ENCODE peak calls at places on chromosomes 3 and 15, in six cellular contexts. V is aorta, D is iris pigment epithelial cell, S is endodermal cell, L is A549, P is H54. G is an unnamed sample.

GRCh38 chr15:40928351-40928974 is 677 bp upstream of the DLL4 start:
- DNase-seq in V (no peak), D (no peak), S (peak; percentile 90), L (no peak), P (no peak), G (no peak)

GRCh38 chr3:90184861-90185260 is 1077.4 kb downstream of the EPHA3 start:
- DNase-seq in V (no peak), D (peak; percentile 41), S (no peak), L (peak; percentile 5), P (no peak), G (no peak)

GRCh38 chr15:33310481-33311311 is at the start of gene RYR3:
- DNase-seq in V (peak; percentile 83), D (peak; percentile 38), S (peak; percentile 89), L (no peak), P (no peak), G (no peak)

GRCh38 chr15:91795281-91795680 is 58.2 kb upstream of the SLCO3A1 start:
- DNase-seq in V (no peak), D (no peak), S (no peak), L (no peak), P (no peak), G (no peak)

GRCh38 chr3:170848294-170848917 is 21.6 kb downstream of the RPL22L1 start:
- DNase-seq in V (no peak), D (peak; percentile 32), S (no peak), L (no peak), P (peak; percentile 19), G (no peak)

GRCh38 chr3:48472673-48472922 is 26.1 kb downstream of the ATRIP start:
- DNase-seq in V (no peak), D (no peak), S (no peak), L (no peak), P (peak; percentile 44), G (peak; percentile 73)

GRCh38 chr3:69761896-69762789 is 22.9 kb downstream of the MITF start:
- DNase-seq in V (no peak), D (peak; percentile 95), S (no peak), L (peak; percentile 61), P (no peak), G (no peak)

GRCh38 chr15:72451224-72451623 is 22.9 kb upstream of the ARIH1 start:
- DNase-seq in V (no peak), D (no peak), S (no peak), L (no peak), P (no peak), G (no peak)

GRCh38 chr3:178041931-178042330 is 494.3 kb upstream of the KCNMB2 start:
- DNase-seq in V (no peak), D (no peak), S (no peak), L (no peak), P (no peak), G (no peak)

GRCh38 chr3:40382617-40382979 is 4.4 kb upstream of the ENTPD3 start:
- DNase-seq in V (no peak), D (no peak), S (no peak), L (no peak), P (peak; percentile 49), G (no peak)

GRCh38 chr3:81214626-81215025 is 546.8 kb downstream of the GBE1 start:
- DNase-seq in V (no peak), D (peak; percentile 81), S (no peak), L (no peak), P (no peak), G (no peak)

GRCh38 chr15:46616033-46616432 is 981.2 kb downstream of the SQOR start:
- DNase-seq in V (no peak), D (no peak), S (no peak), L (no peak), P (no peak), G (no peak)

GRCh38 chr3:183430325-183430957 is 2.0 kb upstream of the MCF2L2 start:
- DNase-seq in V (no peak), D (no peak), S (no peak), L (no peak), P (no peak), G (no peak)

GRCh38 chr15:98647774-98648653 is at the start of gene IGF1R:
- DNase-seq in V (peak; percentile 95), D (peak; percentile 97), S (peak; percentile 93), L (peak; percentile 92), P (peak; percentile 68), G (peak; percentile 94)

GRCh38 chr15:66743703-66744536 is 41.9 kb downstream of the SMAD6 start:
- DNase-seq in V (no peak), D (peak; percentile 59), S (no peak), L (no peak), P (no peak), G (peak; percentile 64)

GRCh38 chr3:88188436-88188835 is 38.7 kb downstream of the C3orf38 start:
- DNase-seq in V (no peak), D (peak; percentile 27), S (no peak), L (peak; percentile 32), P (peak; percentile 9), G (no peak)

GRCh38 chr3:186540444-186541226 is 3.5 kb downstream of the CRYGS start:
- DNase-seq in V (no peak), D (peak; percentile 81), S (peak; percentile 91), L (peak; percentile 59), P (peak; percentile 68), G (no peak)

GRCh38 chr3:25780618-25781017 is 2.6 kb downstream of the NGLY1 start:
- DNase-seq in V (no peak), D (no peak), S (no peak), L (no peak), P (no peak), G (no peak)

GRCh38 chr15:28955160-28955502 is 69.4 kb downstream of the APBA2 start:
- DNase-seq in V (no peak), D (peak; percentile 95), S (peak; percentile 10), L (no peak), P (no peak), G (no peak)

G was measured in upper lobe of right lung.